ENCODE peak calls at places on chromosomes 4 and X, in six cellular contexts. I is left ventricle myocardium inferior, S is kidney epithelial cell, L is esophagus squamous epithelium, Z is pancreas, P is heart right ventricle. E is an unnamed sample.

GRCh38 chr4:184444953-184445309 is 29.4 kb downstream of the IRF2 start:
- DNase-seq in I (no peak), S (no peak), L (no peak), Z (no peak), P (no peak), E (no peak)

GRCh38 chr4:150381671-150382427 is 200.1 kb upstream of the MAB21L2 start:
- DNase-seq in I (no peak), S (no peak), L (no peak), Z (no peak), P (no peak), E (no peak)

GRCh38 chr4:126004936-126005335 is 690.2 kb downstream of the FAT4 start:
- DNase-seq in I (no peak), S (peak; percentile 32), L (no peak), Z (no peak), P (no peak), E (peak; percentile 9)

GRCh38 chr4:11881364-11881763 is 452.7 kb upstream of the HS3ST1 start:
- DNase-seq in I (no peak), S (no peak), L (no peak), Z (no peak), P (no peak), E (no peak)

GRCh38 chr4:29423836-29424721 is 1296.1 kb upstream of the PCDH7 start:
- DNase-seq in I (no peak), S (peak; percentile 52), L (no peak), Z (no peak), P (no peak), E (peak; percentile 46)

GRCh38 chrX:121496966-121497365 is 449.6 kb downstream of the GLUD2 start:
- DNase-seq in I (no peak), S (no peak), L (no peak), Z (no peak), P (no peak), E (no peak)

GRCh38 chr4:77158487-77158861 is 1.5 kb downstream of the CCNG2 start:
- DNase-seq in I (no peak), S (no peak), L (no peak), Z (no peak), P (no peak), E (no peak)

GRCh38 chr4:128228778-128229457 is 58.7 kb downstream of the PGRMC2 start:
- DNase-seq in I (no peak), S (no peak), L (no peak), Z (no peak), P (no peak), E (no peak)

GRCh38 chr4:36292551-36293188 is 11.3 kb downstream of the DTHD1 start:
- DNase-seq in I (no peak), S (no peak), L (no peak), Z (no peak), P (no peak), E (no peak)

GRCh38 chr4:144575181-144575580 is 70.8 kb upstream of the HHIP start:
- DNase-seq in I (no peak), S (no peak), L (no peak), Z (no peak), P (no peak), E (no peak)

GRCh38 chrX:1027133-1027532 is 185.3 kb downstream of the CRLF2 start:
- DNase-seq in I (no peak), S (no peak), L (no peak), Z (no peak), P (no peak), E (no peak)

GRCh38 chr4:24805566-24805965 is 10.2 kb downstream of the SOD3 start:
- DNase-seq in I (no peak), S (no peak), L (no peak), Z (no peak), P (no peak), E (no peak)

GRCh38 chr4:5824635-5825034 is 68.3 kb downstream of the CRMP1 start:
- DNase-seq in I (no peak), S (peak; percentile 1), L (no peak), Z (no peak), P (no peak), E (no peak)

GRCh38 chr4:133493776-133494175 is 344.7 kb downstream of the PCDH10 start:
- DNase-seq in I (no peak), S (no peak), L (no peak), Z (no peak), P (no peak), E (peak; percentile 5)

GRCh38 chr4:62676962-62677361 is 1476.8 kb downstream of the ADGRL3 start:
- DNase-seq in I (no peak), S (no peak), L (no peak), Z (no peak), P (no peak), E (no peak)

GRCh38 chr4:83686166-83686565 is 150.3 kb downstream of the GPAT3 start:
- DNase-seq in I (no peak), S (no peak), L (no peak), Z (no peak), P (no peak), E (peak; percentile 47)

GRCh38 chrX:152520653-152521052 is 69.5 kb upstream of the GABRA3 start:
- DNase-seq in I (no peak), S (no peak), L (no peak), Z (no peak), P (no peak), E (no peak)

GRCh38 chr4:147863111-147863747 is 131.3 kb downstream of the ARHGAP10 start:
- DNase-seq in I (no peak), S (no peak), L (no peak), Z (no peak), P (no peak), E (no peak)

GRCh38 chr4:156981262-156981661 is 9.7 kb upstream of the PDGFC start:
- DNase-seq in I (no peak), S (no peak), L (no peak), Z (no peak), P (no peak), E (no peak)

GRCh38 chrX:3244955-3245354 is 101.5 kb downstream of the MXRA5 start:
- DNase-seq in I (no peak), S (no peak), L (no peak), Z (no peak), P (no peak), E (no peak)

DNA sequence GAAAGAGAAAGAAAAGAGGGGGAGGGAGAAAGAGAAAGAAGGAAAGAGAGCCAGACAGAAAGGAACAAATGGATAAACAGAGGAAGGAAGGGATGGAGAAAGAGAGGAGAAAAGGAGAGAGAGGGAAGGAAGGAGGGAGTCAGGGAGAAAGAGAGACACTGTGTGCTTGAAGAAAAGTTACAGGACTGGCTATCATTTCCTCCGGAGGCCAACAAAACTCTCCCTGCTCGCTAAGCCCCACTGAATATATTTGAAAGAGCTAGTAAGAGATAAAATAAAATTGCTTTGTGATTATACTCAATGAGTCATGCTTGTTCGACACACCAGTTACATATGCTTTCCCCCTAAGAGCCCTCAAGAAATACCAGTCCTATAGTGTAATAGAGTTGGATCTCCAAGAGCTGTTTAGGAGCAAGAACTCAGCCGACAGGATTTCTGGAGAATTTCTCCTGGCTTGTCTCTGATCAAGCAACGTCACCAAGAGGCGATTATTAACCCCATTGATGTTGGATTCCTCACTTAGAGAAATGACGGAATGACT is 102.2 kb downstream of the MXRA5 start:
- DNase-seq in I (no peak), S (no peak), L (no peak), Z (no peak), P (no peak), E (no peak)
- H3K4me3 ChIP-seq in I (no peak overlapping the region), S (no peak overlapping the region), L (no peak overlapping the region), Z (no peak overlapping the region), P (no peak overlapping the region), E (no peak overlapping the region)

GRCh38 chr4:6875431-6875831 is 34.2 kb upstream of the TBC1D14 start:
- DNase-seq in I (peak; percentile 36), S (no peak), L (no peak), Z (no peak), P (no peak), E (no peak)
- H3K36me3 ChIP-seq in I (peaks cover 86% of the 10 kb centered on the region), S (peaks cover 6% of the 10 kb centered on the region), L (peaks cover 97% of the 10 kb centered on the region), Z (no peaks in the 10 kb centered on the region), P (peaks cover 15% of the 10 kb centered on the region), E (peaks cover 24% of the 10 kb centered on the region)

DNA sequence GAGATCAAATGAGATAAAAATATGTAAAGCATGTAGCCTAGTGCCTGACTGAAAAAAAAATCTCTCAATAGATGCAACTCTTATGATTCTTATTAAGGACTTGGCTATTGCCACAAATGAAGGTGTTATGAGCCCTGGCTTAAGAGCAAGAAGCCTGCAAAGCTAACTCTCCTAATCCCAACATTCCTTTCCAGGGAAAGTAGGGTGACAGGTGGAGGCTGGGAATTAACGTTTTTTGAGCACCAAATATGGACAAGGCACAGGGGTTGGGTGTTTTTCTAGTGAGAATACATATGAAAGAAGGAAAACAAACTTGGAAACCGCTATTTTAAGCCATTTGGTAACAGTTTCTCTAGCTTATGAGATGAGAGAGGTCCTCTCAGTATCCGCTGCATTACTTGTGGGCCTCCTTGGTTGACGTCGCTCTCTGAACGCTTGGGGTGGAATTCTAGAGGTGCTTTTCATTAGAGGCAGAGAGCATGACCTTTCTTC is 2.4 kb downstream of the RHOH start:
- DNase-seq in I (no peak), S (no peak), L (no peak), Z (no peak), P (no peak), E (no peak)
- H3K4me3 ChIP-seq in I (no peak overlapping the region), S (no peak overlapping the region), L (peak overlapping the region; percentile 25), Z (no peak overlapping the region), P (no peak overlapping the region), E (no peak overlapping the region)

GRCh38 chr4:3217266-3217665 is 31.7 kb upstream of the MSANTD1 start:
- DNase-seq in I (no peak), S (no peak), L (no peak), Z (no peak), P (no peak), E (no peak)
- H3K36me3 ChIP-seq in I (peaks cover 92% of the 10 kb centered on the region), S (peaks cover 5% of the 10 kb centered on the region), L (peaks cover 99% of the 10 kb centered on the region), Z (peaks cover 5% of the 10 kb centered on the region), P (peaks cover 30% of the 10 kb centered on the region), E (peaks cover 42% of the 10 kb centered on the region)

DNA sequence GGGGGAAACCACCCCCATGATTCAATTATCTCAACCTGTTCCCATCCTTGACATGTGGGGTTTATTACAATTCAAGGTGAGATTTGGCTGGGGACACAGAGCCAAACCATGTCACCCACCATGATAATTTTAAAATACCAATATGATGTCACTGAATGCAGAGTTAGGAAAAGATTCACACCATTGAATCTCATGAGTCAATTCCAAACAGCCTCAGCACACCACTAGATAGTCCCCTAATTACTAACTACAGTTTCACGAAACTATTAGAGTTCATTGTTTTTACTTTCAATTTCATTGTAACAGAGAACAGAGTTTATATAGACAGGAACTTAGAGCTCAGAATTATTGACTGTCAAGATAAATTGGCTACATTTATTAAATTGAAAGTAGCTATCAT is 410.2 kb downstream of the FAM47A start:
- DNase-seq in I (no peak), S (no peak), L (no peak), Z (no peak), P (no peak), E (no peak)
- H3K4me3 ChIP-seq in I (no peak overlapping the region), S (no peak overlapping the region), L (no peak overlapping the region), Z (no peak overlapping the region), P (no peak overlapping the region), E (no peak overlapping the region)

DNA sequence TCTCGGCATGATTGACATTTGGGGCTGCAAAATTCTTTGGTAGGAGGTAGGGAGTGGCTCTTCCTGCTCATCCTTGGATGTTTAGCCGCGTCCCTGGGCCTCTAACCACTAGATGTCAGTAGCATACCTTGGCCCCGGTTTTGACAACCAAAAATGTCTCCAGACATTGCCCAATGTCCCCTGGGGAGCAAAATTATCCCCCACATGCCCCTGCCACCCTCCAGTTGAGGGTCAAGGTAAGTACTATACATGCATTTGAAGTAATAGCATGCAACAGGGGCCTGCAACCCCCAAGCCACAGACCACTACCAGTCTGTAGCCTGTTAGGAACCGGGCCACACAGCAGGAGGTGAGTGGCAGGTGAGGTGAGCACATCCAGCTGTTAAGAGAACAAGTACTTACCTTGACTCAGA is 17.6 kb upstream of the KIAA1210 start:
- DNase-seq in I (no peak), S (no peak), L (no peak), Z (no peak), P (no peak), E (no peak)
- H3K36me3 ChIP-seq in I (no peaks in the 10 kb centered on the region), S (no peaks in the 10 kb centered on the region), L (no peaks in the 10 kb centered on the region), Z (no peaks in the 10 kb centered on the region), P (no peaks in the 10 kb centered on the region), E (no peaks in the 10 kb centered on the region)

GRCh38 chrX:31240982-31241381 is 169.1 kb upstream of the FTHL17 start:
- DNase-seq in I (no peak), S (no peak), L (no peak), Z (no peak), P (no peak), E (no peak)
- H3K4me3 ChIP-seq in I (no peak overlapping the region), S (no peak overlapping the region), L (no peak overlapping the region), Z (no peak overlapping the region), P (no peak overlapping the region), E (no peak overlapping the region)